ENCODE peak calls at places on chromosomes 5 and 9, in six cellular contexts. Y, P, O, J, U and Z are unnamed samples.

GRCh38 chr5:6166698-6167394 is 211.5 kb downstream of the MED10 start:
- DNase-seq in O (no peak), P (no peak), U (peak), J (no peak), Y (no peak), Z (no peak)

GRCh38 chr5:25489834-25490538 is 845.2 kb upstream of the CDH10 start:
- DNase-seq in J (no peak), P (no peak), U (no peak), Y (no peak), O (peak), Z (no peak)

GRCh38 chr9:4936277-4936676 is 48.8 kb upstream of the JAK2 start:
- DNase-seq in P (no peak), Y (no peak), U (no peak), J (no peak), O (no peak), Z (no peak)

GRCh38 chr9:124839612-124840299 is 13.5 kb upstream of the WDR38 start:
- DNase-seq in O (peak), P (no peak), U (no peak), Y (no peak), J (no peak), Z (peak)

GRCh38 chr9:93091453-93092081 is 4.5 kb upstream of the CARD19 start:
- DNase-seq in J (peak), P (peak), Y (peak), U (no peak), O (peak), Z (no peak)

GRCh38 chr5:125199968-125200841 is 453.8 kb upstream of the ZNF608 start:
- DNase-seq in U (no peak), Y (no peak), P (no peak), O (no peak), J (no peak), Z (peak)

GRCh38 chr5:168244838-168245555 is 46.4 kb upstream of the WWC1 start:
- DNase-seq in U (no peak), Y (no peak), P (no peak), O (no peak), J (no peak), Z (no peak)

GRCh38 chr5:2758632-2759031 is 7.2 kb upstream of the IRX2 start:
- DNase-seq in P (no peak), Y (no peak), U (peak), J (no peak), O (no peak), Z (no peak)

GRCh38 chr5:168365581-168366081 is 74.2 kb downstream of the WWC1 start:
- DNase-seq in J (no peak), O (peak), P (no peak), Y (no peak), U (no peak), Z (no peak)

GRCh38 chr5:89470658-89471057 is 587.7 kb upstream of the MEF2C start:
- DNase-seq in U (no peak), Y (no peak), P (no peak), J (no peak), O (no peak), Z (no peak)

GRCh38 chr9:136882109-136882946 is 4.0 kb upstream of the TRAF2 start:
- DNase-seq in O (peak), Y (peak), P (peak), U (no peak), J (no peak), Z (peak)

GRCh38 chr9:106333487-106333886 is 529.5 kb upstream of the ZNF462 start:
- DNase-seq in U (no peak), P (no peak), Y (no peak), J (no peak), O (peak), Z (no peak)

GRCh38 chr9:137031904-137032639 is at the start of gene FUT7:
- DNase-seq in Y (no peak), P (peak), J (no peak), O (no peak), U (no peak), Z (no peak)

GRCh38 chr9:94941211-94941875 is 214.8 kb downstream of the AOPEP start:
- DNase-seq in P (no peak), Y (no peak), J (no peak), O (peak), U (no peak), Z (no peak)

GRCh38 chr5:178778919-178779318 is 48.5 kb upstream of the ZNF354A start:
- DNase-seq in U (no peak), J (no peak), Y (no peak), P (no peak), O (no peak), Z (no peak)

GRCh38 chr9:82117528-82117927 is 129.0 kb downstream of the SPATA31D1 start:
- DNase-seq in O (no peak), P (no peak), J (no peak), U (no peak), Y (no peak), Z (no peak)

GRCh38 chr5:151058891-151059611 is 21.8 kb downstream of the TNIP1 start:
- DNase-seq in U (no peak), Y (no peak), J (no peak), P (peak), O (no peak), Z (peak)

GRCh38 chr9:110426052-110426709 is 88.5 kb upstream of the TXNDC8 start:
- DNase-seq in U (no peak), O (peak), J (no peak), P (no peak), Y (no peak), Z (no peak)

GRCh38 chr9:114611516-114612271 is 603 bp downstream of the TMEM268 start:
- DNase-seq in U (no peak), O (peak), Y (peak), P (peak), J (peak), Z (peak)

GRCh38 chr5:93151121-93151520 is 429.9 kb downstream of the NR2F1-AS1 start:
- DNase-seq in O (no peak), P (no peak), J (no peak), U (no peak), Y (no peak), Z (no peak)

GRCh38 chr5:35087971-35088370 is 40.2 kb upstream of the AGXT2 start:
- DNase-seq in Y (no peak), P (no peak), O (no peak), J (no peak), U (no peak), Z (no peak)

GRCh38 chr5:59543826-59544442 is 349.6 kb downstream of the PDE4D start:
- DNase-seq in U (no peak), J (no peak), Y (no peak), P (no peak), O (peak), Z (no peak)

GRCh38 chr5:139677404-139678282 is 29.5 kb downstream of the CXXC5 start:
- DNase-seq in P (no peak), Y (no peak), J (no peak), O (no peak), U (no peak), Z (peak)

GRCh38 chr5:43313854-43314457 is 744 bp upstream of the HMGCS1 start:
- DNase-seq in P (no peak), U (no peak), J (peak), O (peak), Y (no peak), Z (peak)

GRCh38 chr9:28915256-28915930 is 1342.1 kb upstream of the C9orf72 start:
- DNase-seq in Y (no peak), J (no peak), U (no peak), O (peak), P (no peak), Z (no peak)

GRCh38 chr9:122071716-122072115 is 21.4 kb downstream of the TTLL11 start:
- DNase-seq in P (no peak), J (no peak), U (no peak), O (no peak), Y (no peak), Z (no peak)

GRCh38 chr5:3818612-3819011 is 223.0 kb downstream of the IRX1 start:
- DNase-seq in O (no peak), Y (no peak), U (no peak), P (no peak), J (no peak), Z (no peak)

GRCh38 chr5:169796731-169797130 is 159.7 kb downstream of the DOCK2 start:
- DNase-seq in J (no peak), O (no peak), Y (no peak), P (no peak), U (no peak), Z (no peak)

GRCh38 chr5:180703912-180704311 is 35.9 kb downstream of the OR2Y1 start:
- DNase-seq in U (no peak), P (no peak), Y (no peak), O (no peak), J (no peak), Z (no peak)

GRCh38 chr5:5135957-5136676 is 4.0 kb upstream of the ADAMTS16 start:
- DNase-seq in O (peak), Y (no peak), U (no peak), J (no peak), P (no peak), Z (no peak)

GRCh38 chr5:161283296-161283695 is 263.2 kb downstream of the GABRB2 start:
- DNase-seq in J (no peak), P (no peak), Y (no peak), O (no peak), U (no peak), Z (no peak)

GRCh38 chr5:161288071-161288470 is 258.5 kb downstream of the GABRB2 start:
- DNase-seq in Y (no peak), P (no peak), O (no peak), U (no peak), J (no peak), Z (no peak)

GRCh38 chr5:161287436-161287835 is 259.1 kb downstream of the GABRB2 start:
- DNase-seq in J (no peak), P (no peak), O (no peak), Y (no peak), U (no peak), Z (no peak)

GRCh38 chr5:161284445-161284844 is 262.1 kb downstream of the GABRB2 start:
- DNase-seq in U (no peak), J (no peak), P (no peak), O (no peak), Y (no peak), Z (no peak)

GRCh38 chr5:161286066-161286655 is 260.4 kb downstream of the GABRB2 start:
- DNase-seq in Y (no peak), U (no peak), O (no peak), P (no peak), J (no peak), Z (no peak)
- TF ChIP-seq POLR2A in Y (no peak), U (no peak), O (no peak), P (no peak), J (no peak), Z (no peak)

DNA sequence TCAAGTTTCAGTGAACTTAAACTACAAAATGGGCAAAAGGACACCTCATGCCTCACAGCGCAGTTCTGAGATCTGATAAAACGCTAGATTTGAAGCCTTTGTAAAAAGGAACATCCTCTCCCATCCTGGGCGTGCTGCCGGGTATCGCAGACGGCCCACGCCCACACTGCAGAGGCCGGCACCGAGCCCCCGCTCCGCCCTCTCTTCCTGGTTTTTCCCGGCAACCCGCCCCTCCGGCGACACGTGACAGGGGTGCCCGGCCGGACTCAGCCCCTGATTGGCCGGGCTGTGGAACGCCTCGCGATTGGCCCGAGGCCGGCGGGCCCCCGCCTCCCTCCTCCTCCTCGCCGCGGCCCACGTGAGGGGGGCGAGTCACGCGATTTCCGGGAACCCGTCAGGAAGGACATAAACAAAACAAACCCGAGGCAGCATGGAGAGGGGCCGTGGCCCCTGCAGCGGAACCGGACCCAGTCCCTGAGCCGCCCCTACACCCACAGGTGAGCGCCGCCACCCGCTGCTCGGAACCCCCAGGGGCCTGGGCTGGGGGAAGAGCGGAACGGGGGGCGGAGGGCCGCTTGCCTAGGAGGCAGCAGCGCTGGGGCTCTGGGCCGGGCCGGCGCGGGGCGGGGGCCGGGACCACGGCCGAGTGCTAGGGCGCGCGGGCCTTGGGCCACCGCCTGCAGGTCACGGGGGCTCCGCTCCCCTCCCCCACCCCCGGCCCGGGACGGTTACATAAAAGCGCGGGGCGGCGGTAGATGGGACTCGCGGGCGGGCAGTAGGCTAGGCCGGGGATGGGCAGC is at the start of gene CREBRF:
- DNase-seq in J (peak), O (peak), P (peak), Y (peak), U (peak), Z (peak)
- TF ChIP-seq POLR2A in J (peak), O (peak), P (peak), Y (no peak), U (no peak), Z (peak)

DNA sequence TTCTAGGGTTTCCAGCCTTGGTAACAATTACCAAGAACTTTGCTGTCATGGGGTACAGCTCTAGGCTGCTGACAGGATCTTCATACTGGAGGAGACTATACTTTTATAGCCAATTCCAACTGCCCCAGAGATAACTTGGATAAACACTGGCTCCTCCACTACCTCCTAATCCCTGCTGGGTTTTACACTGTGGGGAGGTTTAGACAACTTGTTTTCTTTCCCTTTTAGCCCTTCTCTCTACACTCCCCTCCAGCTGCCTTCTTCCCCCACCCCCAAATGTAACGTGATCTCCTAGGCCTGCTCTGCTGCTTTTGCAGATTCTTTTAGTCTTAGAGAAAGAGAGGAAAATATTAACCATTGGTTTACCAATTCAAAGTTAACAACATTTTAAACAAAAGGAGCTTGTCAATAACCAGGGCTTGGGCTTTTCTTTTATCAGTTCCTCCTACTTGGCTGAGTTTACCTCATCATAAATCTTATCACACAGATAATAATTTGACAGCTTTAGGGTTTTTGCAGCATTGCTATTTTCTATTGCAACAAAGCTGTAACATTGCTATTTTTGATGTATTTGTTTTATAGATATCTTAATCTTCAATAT is 9.9 kb upstream of the ABL1 start:
- DNase-seq in J (peak), U (no peak), O (no peak), P (no peak), Y (no peak), Z (no peak)
- TF ChIP-seq POLR2A in J (no peak), U (no peak), O (no peak), P (no peak), Y (no peak), Z (no peak)

GRCh38 chr5:172216345-172216744 is 22.4 kb downstream of the EFCAB9 start:
- DNase-seq in U (no peak), J (no peak), O (no peak), Y (no peak), P (no peak), Z (no peak)

GRCh38 chr5:172224996-172225395 is 31.0 kb downstream of the EFCAB9 start:
- DNase-seq in P (no peak), U (no peak), Y (no peak), J (no peak), O (no peak), Z (no peak)

GRCh38 chr5:172223901-172224873 is 30.2 kb downstream of the EFCAB9 start:
- DNase-seq in J (no peak), O (no peak), P (no peak), Y (no peak), U (no peak), Z (no peak)

GRCh38 chr5:172219296-172219695 is 25.3 kb downstream of the EFCAB9 start:
- DNase-seq in Y (no peak), J (no peak), U (no peak), P (no peak), O (no peak), Z (no peak)
- TF ChIP-seq POLR2A in Y (no peak), J (no peak), U (no peak), P (no peak), O (no peak), Z (no peak)

GRCh38 chr5:67214713-67215591 is 18.4 kb upstream of the CD180 start:
- DNase-seq in J (no peak), P (no peak), Y (peak), O (no peak), U (no peak), Z (no peak)

GRCh38 chr5:67221487-67222242 is 25.1 kb upstream of the CD180 start:
- DNase-seq in J (no peak), O (no peak), P (peak), U (no peak), Y (no peak), Z (no peak)

GRCh38 chr5:67211926-67212325 is 15.3 kb upstream of the CD180 start:
- DNase-seq in P (no peak), O (peak), Y (peak), J (no peak), U (no peak), Z (no peak)

GRCh38 chr5:67214036-67214435 is 17.4 kb upstream of the CD180 start:
- DNase-seq in J (no peak), P (no peak), U (no peak), O (no peak), Y (no peak), Z (no peak)

DNA sequence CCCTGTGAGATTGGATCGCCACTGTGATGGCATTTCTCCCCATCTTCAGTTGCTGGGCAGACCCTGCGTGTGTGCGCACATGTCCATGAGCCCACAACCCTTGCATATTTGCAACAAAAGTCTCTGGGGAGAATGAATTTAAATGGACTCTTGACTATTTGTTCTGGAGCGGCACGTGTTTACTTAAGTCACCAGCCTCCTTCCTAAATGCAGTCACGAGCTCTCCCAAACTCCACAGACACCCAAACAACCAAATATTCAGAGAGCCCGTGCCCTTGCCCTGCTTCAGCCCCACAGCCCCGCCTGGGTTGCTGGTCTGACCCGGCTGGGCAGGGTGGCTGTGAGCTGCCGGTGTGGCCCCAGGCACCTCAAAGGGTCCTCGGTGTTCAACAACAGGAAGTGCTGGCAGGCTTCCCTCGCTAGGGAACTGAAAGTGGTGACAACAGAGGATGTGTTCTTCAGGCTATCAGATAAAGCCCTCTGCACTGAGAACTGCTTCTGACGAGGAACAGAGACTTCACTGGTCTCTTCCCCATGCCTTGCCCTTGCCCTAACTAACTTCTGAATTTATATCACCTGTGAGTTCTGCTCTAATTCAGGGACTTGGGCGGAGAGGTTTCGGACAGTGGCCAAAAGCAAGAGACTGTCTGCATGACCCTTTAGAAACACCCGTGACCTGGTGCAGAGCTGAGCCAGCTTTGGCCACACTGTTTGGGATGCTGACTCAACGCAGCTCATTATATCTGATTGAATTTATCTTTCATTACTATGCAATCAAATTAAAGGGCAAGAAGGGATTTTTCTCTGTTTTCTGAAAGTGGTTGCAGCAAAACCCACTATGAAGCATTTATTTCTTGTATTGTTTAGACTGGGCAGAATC is 19.2 kb upstream of the CD180 start:
- DNase-seq in P (peak), J (peak), Y (peak), U (no peak), O (no peak), Z (peak)
- TF ChIP-seq POLR2A in P (peak), J (no peak), Y (no peak), U (no peak), O (no peak), Z (no peak)

GRCh38 chr9:87873607-87874319 is 8.9 kb upstream of the SPATA31E1 start:
- DNase-seq in O (no peak), U (peak), J (no peak), Y (no peak), P (no peak), Z (no peak)

GRCh38 chr9:87874320-87874655 is 8.4 kb upstream of the SPATA31E1 start:
- DNase-seq in U (peak), J (no peak), Y (no peak), O (no peak), P (peak), Z (no peak)

GRCh38 chr9:87872079-87872624 is 10.5 kb upstream of the SPATA31E1 start:
- DNase-seq in P (peak), O (no peak), Y (peak), J (no peak), U (no peak), Z (no peak)

GRCh38 chr9:87869082-87869481 is 13.6 kb upstream of the SPATA31E1 start:
- DNase-seq in O (no peak), U (no peak), P (no peak), J (no peak), Y (no peak), Z (no peak)

DNA sequence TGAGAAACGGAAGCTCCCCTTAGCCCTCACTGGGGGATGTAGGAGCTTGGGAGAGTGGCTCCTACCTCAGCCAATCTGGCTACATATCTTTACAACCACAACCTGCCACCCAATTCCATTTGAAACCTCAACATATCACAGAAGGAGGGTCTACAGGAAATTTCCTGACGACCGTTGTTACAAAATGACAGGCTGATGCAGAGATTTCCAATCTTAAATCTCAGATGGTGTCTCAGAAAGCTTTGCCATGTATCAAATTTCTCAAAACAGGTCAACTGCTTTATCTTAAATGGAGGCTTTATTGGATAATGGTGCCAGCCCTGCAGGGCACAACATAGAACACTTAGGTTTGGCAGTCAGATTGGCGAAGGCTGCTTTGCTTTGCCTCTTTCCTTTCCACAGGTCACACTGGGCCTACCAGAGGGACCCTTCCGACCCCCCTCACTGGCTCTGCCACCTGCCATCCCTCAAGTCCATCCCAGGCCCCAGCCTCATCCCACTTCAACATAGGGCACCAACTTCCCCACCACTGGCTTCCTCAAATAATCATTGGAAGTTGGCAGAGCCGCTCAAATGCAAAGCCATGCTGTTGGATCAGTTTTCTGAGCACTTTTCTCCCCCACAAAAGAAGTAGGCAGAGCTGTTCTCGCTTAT is 11.1 kb upstream of the SPATA31E1 start:
- DNase-seq in U (no peak), P (no peak), J (no peak), O (no peak), Y (no peak), Z (no peak)
- TF ChIP-seq POLR2A in U (no peak), P (no peak), J (no peak), O (no peak), Y (no peak), Z (no peak)

GRCh38 chr5:96067902-96068614 is 106.4 kb upstream of the ELL2 start:
- DNase-seq in P (no peak), J (no peak), U (no peak), O (peak), Y (no peak), Z (no peak)
- TF ChIP-seq POLR2A in P (no peak), J (no peak), U (no peak), O (no peak), Y (no peak), Z (no peak)